ENCODE peak calls at places on chromosomes 4 and X, in seven cellular contexts. R, Q, U, Y, N, W and M are unnamed samples.

GRCh38 chr4:42371306-42372063 is 25.8 kb upstream of the SHISA3 start:
- DNase-seq in R (peak), Q (peak), U (peak), Y (peak), N (peak), W (no peak), M (peak)

GRCh38 chr4:13892739-13893105 is 265.2 kb upstream of the BOD1L1 start:
- DNase-seq in R (no peak), Q (no peak), U (peak), Y (no peak), N (no peak), W (no peak), M (no peak)

GRCh38 chrX:84186603-84187358 is 1.2 kb downstream of the RPS6KA6 start:
- DNase-seq in R (no peak), Q (no peak), U (peak), Y (no peak), N (no peak), W (no peak), M (peak)

GRCh38 chr4:140092094-140092820 is 61.7 kb downstream of the MAML3 start:
- DNase-seq in R (no peak), Q (peak), U (peak), Y (no peak), N (peak), W (no peak), M (no peak)

GRCh38 chr4:147599764-147600163 is 17.4 kb upstream of the TMEM184C start:
- DNase-seq in R (no peak), Q (no peak), U (no peak), Y (peak), N (peak), W (no peak), M (no peak)

GRCh38 chrX:48752498-48752897 is 9.0 kb upstream of the GLOD5 start:
- DNase-seq in R (no peak), Q (no peak), U (no peak), Y (no peak), N (no peak), W (no peak), M (no peak)

GRCh38 chr4:78645853-78646757 is 94.5 kb downstream of the ANXA3 start:
- DNase-seq in R (no peak), Q (peak), U (peak), Y (peak), N (peak), W (no peak), M (no peak)

GRCh38 chr4:184616633-184617471 is 32.4 kb downstream of the CASP3 start:
- DNase-seq in R (peak), Q (no peak), U (no peak), Y (no peak), N (no peak), W (peak), M (peak)

GRCh38 chr4:76001760-76002159 is 5.5 kb downstream of the CXCL9 start:
- DNase-seq in R (no peak), Q (no peak), U (no peak), Y (no peak), N (no peak), W (no peak), M (no peak)

GRCh38 chr4:74056858-74057562 is 18.5 kb upstream of the CXCL3 start:
- DNase-seq in R (no peak), Q (no peak), U (no peak), Y (peak), N (peak), W (no peak), M (no peak)

DNA sequence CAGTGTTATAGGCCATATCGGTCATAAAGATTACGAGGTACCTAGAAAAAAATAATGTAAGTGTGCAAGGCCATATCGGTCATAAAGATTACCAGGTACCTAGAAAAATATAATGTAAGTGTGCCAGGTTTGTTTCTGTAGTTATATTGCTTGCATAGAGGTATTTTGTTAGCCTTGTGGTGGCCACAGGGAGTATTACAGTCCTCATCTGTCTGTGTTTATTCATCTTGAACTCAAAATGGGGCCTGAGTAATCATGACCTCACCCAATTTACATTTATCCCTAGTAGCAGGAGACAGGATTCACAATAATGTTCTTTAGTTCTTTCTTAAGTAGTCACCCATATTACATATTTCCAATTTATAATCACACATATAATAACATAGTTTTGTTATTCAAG is 459.7 kb downstream of the MID1IP1 start:
- DNase-seq in R (no peak), Q (no peak), U (no peak), Y (no peak), N (peak), W (no peak), M (no peak)
- TF ChIP-seq CTCF in R (no peak), Q (no peak), U (no peak), Y (no peak), N (peak), W (no peak), M (no peak)

DNA sequence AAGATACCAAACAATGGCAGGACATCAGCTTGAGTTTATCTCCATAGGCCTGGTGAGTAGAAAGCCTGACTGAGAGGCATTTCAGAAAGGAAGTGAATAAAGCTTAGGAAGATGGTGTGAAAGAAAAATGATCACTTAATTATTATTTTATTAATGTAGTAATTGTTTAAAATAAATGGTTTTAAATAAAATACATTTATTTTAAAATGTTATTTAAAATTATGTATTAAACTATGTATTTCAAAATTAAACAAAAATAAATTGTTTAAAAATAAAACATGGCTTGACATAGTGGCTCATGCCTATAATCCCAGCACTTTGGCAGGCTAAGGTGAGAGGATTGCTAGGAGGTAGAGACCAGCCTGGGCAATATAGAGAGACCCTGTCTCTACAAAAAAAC is 145.8 kb downstream of the IL15 start:
- DNase-seq in R (no peak), Q (no peak), U (no peak), Y (no peak), N (no peak), W (no peak), M (no peak)
- TF ChIP-seq CTCF in R (no peak), Q (no peak), U (no peak), Y (no peak), N (no peak), W (no peak), M (no peak)

DNA sequence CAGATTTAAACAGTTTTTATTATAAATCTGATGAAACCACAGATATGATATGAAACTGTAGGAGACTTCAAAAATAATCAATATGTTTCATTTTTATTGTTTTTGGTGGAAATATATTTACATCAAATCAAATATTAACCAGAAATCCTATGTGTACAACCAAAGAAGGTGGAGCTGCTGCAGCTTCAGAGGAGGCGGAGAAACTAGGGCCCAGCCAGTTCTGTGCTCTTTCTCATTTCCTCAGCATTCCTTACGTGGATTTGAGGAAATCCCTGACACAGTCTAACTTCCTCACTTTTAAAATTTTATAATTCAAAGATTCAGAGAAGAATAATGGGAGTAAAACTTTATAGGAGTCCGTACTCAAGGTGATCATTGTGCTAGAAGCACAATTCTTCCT is 610.7 kb upstream of the CPXCR1 start:
- DNase-seq in R (no peak), Q (no peak), U (peak), Y (no peak), N (no peak), W (no peak), M (no peak)
- TF ChIP-seq CTCF in R (no peak), Q (no peak), U (no peak), Y (no peak), N (no peak), W (no peak), M (no peak)

GRCh38 chr4:178275671-178276360 is 833.6 kb upstream of the AGA start:
- DNase-seq in R (no peak), Q (no peak), U (no peak), Y (no peak), N (no peak), W (no peak), M (no peak)
- TF ChIP-seq CTCF in R (peak), Q (no peak), U (no peak), Y (no peak), N (no peak), W (no peak), M (peak)

GRCh38 chr4:186150926-186151325 is 40.4 kb upstream of the CYP4V2 start:
- DNase-seq in R (no peak), Q (no peak), U (no peak), Y (no peak), N (no peak), W (no peak), M (peak)

GRCh38 chr4:186148335-186148975 is 42.9 kb upstream of the CYP4V2 start:
- DNase-seq in R (no peak), Q (no peak), U (no peak), Y (no peak), N (no peak), W (no peak), M (no peak)

GRCh38 chr4:186146443-186146842 is 41.9 kb downstream of the FAM149A start:
- DNase-seq in R (no peak), Q (no peak), U (no peak), Y (no peak), N (no peak), W (no peak), M (no peak)

GRCh38 chr4:186151499-186151898 is 39.9 kb upstream of the CYP4V2 start:
- DNase-seq in R (no peak), Q (no peak), U (peak), Y (no peak), N (no peak), W (no peak), M (peak)

DNA sequence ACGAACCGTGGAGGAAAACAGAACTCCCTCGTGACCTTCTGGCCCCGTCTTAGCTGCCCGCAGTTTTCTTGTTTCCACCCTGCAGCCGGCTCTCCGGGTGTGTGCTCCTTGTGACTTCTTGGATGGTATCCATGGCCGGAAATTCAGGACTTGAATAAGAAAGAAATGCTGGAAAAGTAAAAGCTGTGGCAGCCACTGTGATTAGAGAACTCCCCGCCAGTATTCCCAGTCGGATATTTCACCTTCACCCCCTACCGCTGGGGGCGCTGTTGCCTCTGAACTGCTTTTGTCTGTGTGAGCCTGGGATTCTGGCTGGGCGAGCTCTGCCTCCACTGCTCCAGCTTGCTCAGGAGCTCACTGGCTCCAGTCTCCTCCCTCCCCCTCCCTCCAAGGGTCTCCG is 41.5 kb upstream of the CYP4V2 start:
- DNase-seq in R (no peak), Q (peak), U (peak), Y (no peak), N (peak), W (no peak), M (no peak)
- TF ChIP-seq CTCF in R (no peak), Q (peak), U (peak), Y (no peak), N (peak), W (peak), M (no peak)